ENCODE peak calls at places on chromosomes 2 and 18, in five cellular contexts. W is sigmoid colon, P is heart right ventricle, Z is small intestine, N is brain microvascular endothelial cell. O is an unnamed sample.

GRCh38 chr2:20190862-20191713 is 33.8 kb downstream of the SDC1 start:
- DNase-seq in W (no peak), N (no peak), P (no peak), Z (peak), O (no peak)

GRCh38 chr2:210428415-210429179 is 48.0 kb downstream of the LANCL1 start:
- DNase-seq in N (no peak), P (no peak), Z (no peak), W (no peak), O (no peak)

GRCh38 chr18:5667356-5667755 is 123.6 kb upstream of the EPB41L3 start:
- DNase-seq in P (no peak), W (no peak), Z (no peak), N (no peak), O (no peak)

GRCh38 chr2:172677363-172677762 is 58.3 kb upstream of the RAPGEF4 start:
- DNase-seq in Z (no peak), P (no peak), W (no peak), N (no peak), O (no peak)

GRCh38 chr2:57798346-57798745 is 248.3 kb upstream of the VRK2 start:
- DNase-seq in W (no peak), P (no peak), Z (no peak), N (no peak), O (no peak)

GRCh38 chr18:13878858-13879257 is 36.5 kb downstream of the MC2R start:
- DNase-seq in N (no peak), P (no peak), Z (no peak), W (no peak), O (no peak)

GRCh38 chr18:14941792-14942191 is 193.8 kb downstream of the ANKRD30B start:
- DNase-seq in P (no peak), W (no peak), N (no peak), Z (peak), O (no peak)

GRCh38 chr2:9430316-9431293 is 7.2 kb downstream of the CPSF3 start:
- DNase-seq in Z (no peak), P (no peak), N (no peak), W (no peak), O (no peak)

GRCh38 chr2:138244400-138245001 is 257.1 kb upstream of the SPOPL start:
- DNase-seq in Z (peak), P (no peak), N (peak), W (no peak), O (no peak)

GRCh38 chr2:72745679-72746368 is 80.0 kb downstream of the EXOC6B start:
- DNase-seq in W (no peak), N (peak), P (no peak), Z (peak), O (no peak)

GRCh38 chr2:170530284-170530745 is 184.8 kb upstream of the SP5 start:
- DNase-seq in Z (peak), W (peak), N (peak), P (peak), O (peak)

GRCh38 chr2:129252781-129253460 is 726.5 kb upstream of the RAB6C start:
- DNase-seq in N (no peak), W (no peak), Z (no peak), P (no peak), O (no peak)

DNA sequence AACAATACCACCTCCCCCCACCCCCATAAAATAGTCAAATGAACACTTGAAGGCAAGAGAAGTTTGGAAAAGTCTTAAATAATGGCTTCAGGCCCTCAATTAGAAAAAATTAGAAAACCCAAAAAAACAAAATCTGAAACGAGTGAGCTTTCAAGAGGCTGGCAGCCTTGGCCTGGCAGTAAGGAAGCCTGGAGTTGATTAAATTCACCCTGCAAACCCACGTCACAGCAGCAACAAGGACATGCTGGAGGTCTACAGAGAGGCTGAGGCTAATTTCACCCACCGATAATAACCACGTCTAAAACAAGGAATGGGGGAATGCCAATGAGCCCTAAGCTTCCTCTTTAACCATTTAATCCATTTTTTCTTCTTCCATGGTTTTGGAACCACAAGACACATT is 122.7 kb upstream of the SMAD7 start:
- DNase-seq in Z (no peak), P (no peak), W (no peak), N (no peak), O (no peak)
- H3K27ac ChIP-seq in Z (no peak), P (no peak), W (no peak), N (no peak), O (peak)

DNA sequence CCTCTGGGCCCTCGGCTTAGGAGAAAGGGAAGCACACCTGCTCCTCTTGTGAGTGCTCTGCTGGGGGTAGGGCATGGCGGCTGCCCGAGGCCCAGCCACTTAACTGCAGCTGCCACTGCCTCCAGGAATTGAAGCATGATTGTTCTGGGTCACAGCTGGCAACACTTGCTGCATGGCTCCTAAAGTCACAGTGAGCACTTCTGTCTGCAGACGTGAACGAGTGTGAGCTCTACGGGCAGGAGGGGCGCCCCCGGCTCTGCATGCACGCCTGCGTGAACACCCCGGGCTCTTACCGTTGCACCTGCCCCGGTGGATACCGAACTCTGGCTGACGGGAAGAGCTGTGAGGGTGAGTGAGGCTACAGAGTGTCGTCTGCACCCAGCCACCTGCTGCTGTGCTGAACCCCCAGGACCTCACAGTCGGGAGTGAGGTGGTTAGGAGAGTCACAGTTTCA is 44.4 kb downstream of the FBLN7 start:
- DNase-seq in W (no peak), Z (no peak), N (no peak), P (no peak), O (no peak)
- H3K4me3 ChIP-seq in W (no peak), Z (no peak), N (no peak), P (no peak), O (no peak)

DNA sequence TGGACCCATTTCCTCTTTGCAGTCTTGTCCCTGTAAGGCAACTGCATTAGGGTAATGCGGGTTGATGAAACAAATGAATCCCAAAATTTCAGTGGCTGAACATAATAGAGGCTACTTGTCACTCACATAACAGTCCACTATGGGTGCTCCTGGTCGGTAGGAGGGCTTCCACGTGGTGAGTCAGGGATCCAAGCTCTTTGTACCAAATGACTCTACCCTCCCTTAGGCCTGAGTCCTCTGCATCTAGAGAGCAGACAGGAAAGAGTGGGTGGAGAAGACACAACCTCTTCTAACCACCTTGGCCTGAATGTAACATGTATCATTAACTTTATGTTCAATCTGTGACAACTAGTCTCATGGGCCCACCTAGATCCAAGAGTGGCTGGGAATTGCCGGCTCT is 86.2 kb upstream of the HAAO start:
- DNase-seq in W (no peak), Z (no peak), P (no peak), N (no peak), O (no peak)
- H3K27ac ChIP-seq in W (peak), Z (no peak), P (peak), N (no peak), O (peak)

GRCh38 chr2:118078734-118079133 is 9.5 kb upstream of the INSIG2 start:
- DNase-seq in N (no peak), W (no peak), P (no peak), Z (no peak), O (no peak)

DNA sequence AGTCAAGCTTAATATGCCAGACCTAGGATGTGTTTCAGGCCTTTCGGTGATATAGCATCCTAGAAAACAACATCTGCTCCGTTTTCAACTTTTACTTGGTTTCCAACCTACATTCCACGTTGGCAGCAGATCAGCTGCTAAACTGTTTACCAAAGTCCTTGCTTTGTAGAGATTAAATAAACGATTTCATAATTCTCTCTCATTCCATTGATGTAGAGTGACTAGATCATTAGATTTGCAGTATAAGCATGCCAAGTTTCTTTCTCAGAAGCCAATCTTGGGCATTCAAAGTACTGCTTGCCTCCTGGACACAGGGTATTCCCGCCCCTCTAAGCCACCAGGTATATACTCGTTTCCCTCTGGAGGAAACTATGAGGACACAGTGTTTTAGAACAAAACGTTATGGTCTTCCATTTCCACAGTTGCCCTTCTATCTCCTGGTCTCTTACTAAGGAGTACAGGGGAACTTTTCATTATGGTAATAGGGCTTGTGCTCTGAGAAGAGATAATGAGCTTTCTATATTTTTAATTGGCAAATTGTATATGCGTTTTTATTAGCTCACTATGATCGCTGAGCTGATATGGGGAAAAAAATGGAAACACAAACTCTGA is 10.5 kb upstream of the INSIG2 start:
- DNase-seq in W (no peak), N (no peak), Z (no peak), P (no peak), O (no peak)
- H3K4me3 ChIP-seq in W (no peak), N (no peak), Z (no peak), P (no peak), O (no peak)

GRCh38 chr2:48147719-48148118 is 241.4 kb upstream of the FBXO11 start:
- DNase-seq in W (no peak), Z (no peak), P (no peak), N (no peak), O (no peak)

GRCh38 chr2:48148841-48149240 is 242.5 kb upstream of the FBXO11 start:
- DNase-seq in N (no peak), W (no peak), P (no peak), Z (peak), O (no peak)

GRCh38 chr2:48146552-48146951 is 240.3 kb upstream of the FBXO11 start:
- DNase-seq in Z (no peak), P (no peak), N (no peak), W (no peak), O (no peak)

GRCh38 chr2:48144777-48145176 is 238.5 kb upstream of the FBXO11 start:
- DNase-seq in N (peak), W (no peak), Z (no peak), P (no peak), O (no peak)

GRCh38 chr2:48145845-48146452 is 239.7 kb upstream of the FBXO11 start:
- DNase-seq in Z (no peak), P (no peak), N (peak), W (no peak), O (no peak)
- H3K27ac ChIP-seq in Z (no peak), P (no peak), N (no peak), W (no peak), O (no peak)

GRCh38 chr2:21643180-21643579 is 519.4 kb downstream of the TDRD15 start:
- DNase-seq in P (no peak), N (peak), Z (no peak), W (no peak), O (no peak)

GRCh38 chr2:21646449-21646848 is 522.7 kb downstream of the TDRD15 start:
- DNase-seq in N (no peak), P (no peak), W (no peak), Z (no peak), O (no peak)

GRCh38 chr2:21640046-21640445 is 516.3 kb downstream of the TDRD15 start:
- DNase-seq in Z (no peak), P (no peak), N (no peak), W (no peak), O (no peak)

GRCh38 chr2:21642647-21643046 is 518.9 kb downstream of the TDRD15 start:
- DNase-seq in P (no peak), N (no peak), W (no peak), Z (no peak), O (no peak)
- H3K4me3 ChIP-seq in P (no peak), N (no peak), W (no peak), Z (no peak), O (no peak)

GRCh38 chr2:241895427-241895731 is 25.9 kb downstream of the RTP5 start:
- DNase-seq in P (no peak), N (no peak), Z (no peak), W (no peak), O (no peak)
- H3K27ac ChIP-seq in P (no peak), N (no peak), Z (no peak), W (no peak), O (no peak)

DNA sequence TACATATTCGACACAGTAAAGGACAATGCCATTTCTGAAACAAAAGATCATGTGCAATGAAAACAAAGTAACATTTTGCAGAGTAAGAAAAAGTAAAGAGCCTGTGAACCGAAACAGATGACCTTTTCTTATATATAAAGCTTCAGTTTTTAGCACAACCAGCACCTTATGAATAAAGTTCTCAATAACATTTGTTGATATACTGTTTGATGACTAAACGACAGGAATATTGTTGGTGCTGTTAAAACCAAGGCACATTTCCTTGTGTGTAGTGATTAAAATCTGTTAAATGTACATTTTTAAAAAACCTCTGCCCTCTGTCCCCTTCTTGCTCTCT is 1.4 kb downstream of the PELI1 start:
- DNase-seq in N (no peak), W (no peak), Z (peak), P (no peak), O (no peak)
- H3K4me3 ChIP-seq in N (peak), W (peak), Z (peak), P (peak), O (peak)